ENCODE peak calls at places on chromosome 2, in ten cellular contexts. T, W, E, Z, F, N, R, X, P and A are unnamed samples.

GRCh38 chr2:112884869-112885502 is 26.0 kb upstream of the IL37 start:
- DNase-seq in T (peak), W (peak), E (no peak), Z (no peak), F (no peak), N (peak), R (peak), X (no peak), P (peak), A (no peak)

GRCh38 chr2:223051580-223052375 is at the start of gene KCNE4:
- DNase-seq in T (peak), W (no peak), E (no peak), Z (no peak), F (peak), N (no peak), R (no peak), X (no peak), P (no peak), A (no peak)

GRCh38 chr2:179793238-179793637 is 68.2 kb downstream of the ZNF385B start:
- DNase-seq in T (no peak), W (no peak), E (no peak), Z (no peak), F (no peak), N (no peak), R (no peak), X (no peak), P (no peak), A (no peak)

GRCh38 chr2:6917761-6918421 is 679 bp downstream of the RNF144A start:
- DNase-seq in T (no peak), W (peak), E (no peak), Z (no peak), F (peak), N (no peak), R (peak), X (peak), P (no peak), A (no peak)

GRCh38 chr2:230790981-230791380 is 73.8 kb upstream of the ITM2C start:
- DNase-seq in T (peak), W (no peak), E (no peak), Z (no peak), F (no peak), N (no peak), R (no peak), X (peak), P (no peak), A (no peak)

GRCh38 chr2:224062481-224063307 is 23.6 kb upstream of the SERPINE2 start:
- DNase-seq in T (no peak), W (no peak), E (no peak), Z (no peak), F (peak), N (no peak), R (no peak), X (no peak), P (no peak), A (no peak)

GRCh38 chr2:12592296-12592695 is 124.4 kb upstream of the TRIB2 start:
- DNase-seq in T (no peak), W (no peak), E (no peak), Z (no peak), F (no peak), N (no peak), R (no peak), X (no peak), P (no peak), A (no peak)

GRCh38 chr2:76867854-76868253 is 654.3 kb downstream of the LRRTM4 start:
- DNase-seq in T (peak), W (peak), E (no peak), Z (no peak), F (no peak), N (no peak), R (no peak), X (no peak), P (no peak), A (no peak)

GRCh38 chr2:235170016-235170415 is 218.2 kb downstream of the SH3BP4 start:
- DNase-seq in T (peak), W (no peak), E (no peak), Z (no peak), F (peak), N (no peak), R (no peak), X (no peak), P (no peak), A (no peak)

GRCh38 chr2:197838036-197838435 is 33.6 kb downstream of the PLCL1 start:
- DNase-seq in T (peak), W (no peak), E (no peak), Z (no peak), F (peak), N (peak), R (no peak), X (no peak), P (no peak), A (peak)

GRCh38 chr2:114040816-114041215 is 150.9 kb downstream of the ACTR3 start:
- DNase-seq in T (no peak), W (no peak), E (no peak), Z (no peak), F (no peak), N (no peak), R (no peak), X (no peak), P (no peak), A (no peak)

GRCh38 chr2:43170733-43171101 is 55.7 kb downstream of the ZFP36L2 start:
- DNase-seq in T (no peak), W (no peak), E (no peak), Z (no peak), F (no peak), N (no peak), R (no peak), X (peak), P (no peak), A (peak)

GRCh38 chr2:98554116-98554861 is 54.0 kb downstream of the COA5 start:
- DNase-seq in T (no peak), W (no peak), E (no peak), Z (no peak), F (no peak), N (no peak), R (no peak), X (no peak), P (no peak), A (no peak)

GRCh38 chr2:191620144-191620543 is 57.8 kb upstream of the NABP1 start:
- DNase-seq in T (peak), W (no peak), E (no peak), Z (no peak), F (no peak), N (no peak), R (no peak), X (no peak), P (no peak), A (no peak)

GRCh38 chr2:105876191-105876590 is 131.5 kb downstream of the NCK2 start:
- DNase-seq in T (no peak), W (no peak), E (no peak), Z (no peak), F (no peak), N (no peak), R (no peak), X (no peak), P (no peak), A (no peak)

GRCh38 chr2:99403524-99403923 is 66.3 kb downstream of the EIF5B start:
- DNase-seq in T (no peak), W (no peak), E (no peak), Z (no peak), F (peak), N (no peak), R (no peak), X (no peak), P (no peak), A (no peak)

GRCh38 chr2:38754049-38754448 is 2.9 kb upstream of the SRSF7 start:
- DNase-seq in T (no peak), W (no peak), E (no peak), Z (no peak), F (no peak), N (no peak), R (no peak), X (no peak), P (no peak), A (no peak)

GRCh38 chr2:19868705-19869550 is 32.9 kb downstream of the TTC32 start:
- DNase-seq in T (peak), W (peak), E (no peak), Z (peak), F (peak), N (peak), R (peak), X (peak), P (peak), A (peak)

GRCh38 chr2:14673351-14673875 is 40.9 kb downstream of the LRATD1 start:
- DNase-seq in T (no peak), W (no peak), E (no peak), Z (no peak), F (no peak), N (no peak), R (no peak), X (no peak), P (no peak), A (no peak)

GRCh38 chr2:127072970-127073369 is 34.0 kb downstream of the BIN1 start:
- DNase-seq in T (no peak), W (no peak), E (no peak), Z (no peak), F (no peak), N (no peak), R (peak), X (no peak), P (no peak), A (peak)

GRCh38 chr2:227853765-227854271 is 17.6 kb upstream of the DAW1 start:
- DNase-seq in T (no peak), W (peak), E (no peak), Z (no peak), F (no peak), N (no peak), R (no peak), X (no peak), P (no peak), A (no peak)

GRCh38 chr2:15747698-15748471 is 156.2 kb downstream of the DDX1 start:
- DNase-seq in T (no peak), W (no peak), E (no peak), Z (no peak), F (peak), N (no peak), R (no peak), X (no peak), P (no peak), A (peak)

GRCh38 chr2:181161615-181162014 is 181.2 kb downstream of the UBE2E3 start:
- DNase-seq in T (no peak), W (no peak), E (no peak), Z (no peak), F (no peak), N (peak), R (no peak), X (no peak), P (no peak), A (no peak)

GRCh38 chr2:16394072-16394985 is 271.3 kb downstream of the CYRIA start:
- DNase-seq in T (no peak), W (peak), E (no peak), Z (no peak), F (peak), N (peak), R (peak), X (peak), P (no peak), A (no peak)

GRCh38 chr2:78546843-78547242 is 478.7 kb upstream of the REG3G start:
- DNase-seq in T (no peak), W (no peak), E (no peak), Z (no peak), F (no peak), N (no peak), R (no peak), X (no peak), P (no peak), A (peak)

GRCh38 chr2:240635998-240636547 is 10.8 kb downstream of the GPR35 start:
- DNase-seq in T (no peak), W (no peak), E (no peak), Z (no peak), F (no peak), N (no peak), R (no peak), X (no peak), P (no peak), A (no peak)

GRCh38 chr2:2238726-2239269 is 92.3 kb downstream of the MYT1L start:
- DNase-seq in T (no peak), W (peak), E (no peak), Z (no peak), F (no peak), N (no peak), R (no peak), X (no peak), P (no peak), A (no peak)

GRCh38 chr2:234911271-234911670 is 40.5 kb upstream of the SH3BP4 start:
- DNase-seq in T (peak), W (no peak), E (no peak), Z (no peak), F (no peak), N (no peak), R (peak), X (no peak), P (no peak), A (no peak)

GRCh38 chr2:127082974-127083373 is 24.0 kb downstream of the BIN1 start:
- DNase-seq in T (peak), W (no peak), E (no peak), Z (no peak), F (no peak), N (no peak), R (no peak), X (no peak), P (no peak), A (no peak)

GRCh38 chr2:9644603-9645002 is 13.8 kb upstream of the YWHAQ start:
- DNase-seq in T (no peak), W (peak), E (no peak), Z (no peak), F (no peak), N (no peak), R (no peak), X (no peak), P (no peak), A (no peak)

GRCh38 chr2:75403991-75404428 is 156.7 kb downstream of the EVA1A start:
- DNase-seq in T (peak), W (peak), E (peak), Z (no peak), F (peak), N (peak), R (no peak), X (no peak), P (no peak), A (no peak)

GRCh38 chr2:163778045-163778753 is 42.4 kb upstream of the FIGN start:
- DNase-seq in T (peak), W (no peak), E (no peak), Z (peak), F (no peak), N (no peak), R (no peak), X (no peak), P (no peak), A (no peak)

GRCh38 chr2:84807063-84807485 is 73.8 kb downstream of the TRABD2A start:
- DNase-seq in T (peak), W (no peak), E (no peak), Z (no peak), F (no peak), N (no peak), R (no peak), X (no peak), P (no peak), A (no peak)

GRCh38 chr2:18614042-18614441 is 24.7 kb upstream of the NT5C1B start:
- DNase-seq in T (no peak), W (no peak), E (no peak), Z (no peak), F (no peak), N (no peak), R (no peak), X (no peak), P (no peak), A (no peak)

GRCh38 chr2:168751104-168751768 is 51.2 kb upstream of the NOSTRIN start:
- DNase-seq in T (no peak), W (peak), E (no peak), Z (no peak), F (no peak), N (no peak), R (no peak), X (no peak), P (peak), A (no peak)

GRCh38 chr2:161414015-161414384 is 2.1 kb upstream of the TBR1 start:
- DNase-seq in T (no peak), W (no peak), E (no peak), Z (no peak), F (no peak), N (no peak), R (no peak), X (no peak), P (no peak), A (no peak)

GRCh38 chr2:42794271-42795046 is 2.1 kb upstream of the HAAO start:
- DNase-seq in T (peak), W (peak), E (no peak), Z (peak), F (peak), N (no peak), R (no peak), X (no peak), P (no peak), A (no peak)